ENCODE peak calls at places on chromosome 5, in six cellular contexts. One of them, this sample, is unnamed.

GRCh38 chr5:82817897-82818676 is 259.1 kb downstream of the TMEM167A start:
- DNase-seq in stomach: no peak
- DNase-seq in lower leg skin: no peak
- DNase-seq in heart left ventricle: no peak
- DNase-seq in A549: no peak
- DNase-seq in IMR-90: no peak
- DNase-seq in this sample: no peak

GRCh38 chr5:11903121-11903613 is 1.1 kb downstream of the CTNND2 start:
- DNase-seq in stomach: no peak
- DNase-seq in lower leg skin: no peak
- DNase-seq in heart left ventricle: peak
- DNase-seq in A549: no peak
- DNase-seq in IMR-90: no peak
- DNase-seq in this sample: no peak

GRCh38 chr5:55903121-55903701 is 52.1 kb downstream of the IL31RA start:
- DNase-seq in stomach: no peak
- DNase-seq in lower leg skin: peak
- DNase-seq in heart left ventricle: no peak
- DNase-seq in A549: peak
- DNase-seq in IMR-90: peak
- DNase-seq in this sample: no peak

GRCh38 chr5:149999866-150000260 is 591 bp downstream of the TIGD6 start:
- DNase-seq in stomach: no peak
- DNase-seq in lower leg skin: no peak
- DNase-seq in heart left ventricle: no peak
- DNase-seq in A549: no peak
- DNase-seq in IMR-90: no peak
- DNase-seq in this sample: no peak

GRCh38 chr5:6475626-6476312 is 27.1 kb downstream of the UBE2QL1 start:
- DNase-seq in stomach: peak
- DNase-seq in lower leg skin: no peak
- DNase-seq in heart left ventricle: no peak
- DNase-seq in A549: no peak
- DNase-seq in IMR-90: no peak
- DNase-seq in this sample: no peak

GRCh38 chr5:82111191-82111590 is 139.4 kb downstream of the ATG10 start:
- DNase-seq in stomach: no peak
- DNase-seq in lower leg skin: no peak
- DNase-seq in heart left ventricle: no peak
- DNase-seq in A549: no peak
- DNase-seq in IMR-90: peak
- DNase-seq in this sample: no peak

GRCh38 chr5:176550275-176550831 is 1.2 kb downstream of the CDHR2 start:
- DNase-seq in stomach: no peak
- DNase-seq in lower leg skin: no peak
- DNase-seq in heart left ventricle: no peak
- DNase-seq in A549: no peak
- DNase-seq in IMR-90: no peak
- DNase-seq in this sample: no peak

GRCh38 chr5:14413331-14413750 is 168.3 kb upstream of the OTULINL start:
- DNase-seq in stomach: no peak
- DNase-seq in lower leg skin: no peak
- DNase-seq in heart left ventricle: no peak
- DNase-seq in A549: no peak
- DNase-seq in IMR-90: peak
- DNase-seq in this sample: no peak

GRCh38 chr5:169682026-169682425 is 45.0 kb downstream of the DOCK2 start:
- DNase-seq in stomach: no peak
- DNase-seq in lower leg skin: no peak
- DNase-seq in heart left ventricle: no peak
- DNase-seq in A549: no peak
- DNase-seq in IMR-90: no peak
- DNase-seq in this sample: no peak

GRCh38 chr5:139149477-139150199 is 48.5 kb downstream of the SIL1 start:
- DNase-seq in stomach: no peak
- DNase-seq in lower leg skin: no peak
- DNase-seq in heart left ventricle: no peak
- DNase-seq in A549: no peak
- DNase-seq in IMR-90: peak
- DNase-seq in this sample: no peak

GRCh38 chr5:181215997-181216982 is 6.8 kb upstream of the TRIM41 start:
- DNase-seq in stomach: no peak
- DNase-seq in lower leg skin: no peak
- DNase-seq in heart left ventricle: no peak
- DNase-seq in A549: peak
- DNase-seq in IMR-90: no peak
- DNase-seq in this sample: no peak

GRCh38 chr5:107937198-107937597 is 266.5 kb upstream of the EFNA5 start:
- DNase-seq in stomach: no peak
- DNase-seq in lower leg skin: no peak
- DNase-seq in heart left ventricle: no peak
- DNase-seq in A549: no peak
- DNase-seq in IMR-90: no peak
- DNase-seq in this sample: no peak

GRCh38 chr5:80082731-80083114 is 47.6 kb downstream of the THBS4 start:
- DNase-seq in stomach: peak
- DNase-seq in lower leg skin: peak
- DNase-seq in heart left ventricle: peak
- DNase-seq in A549: peak
- DNase-seq in IMR-90: peak
- DNase-seq in this sample: no peak

GRCh38 chr5:173895766-173896165 is 7.6 kb downstream of the CPEB4 start:
- DNase-seq in stomach: no peak
- DNase-seq in lower leg skin: no peak
- DNase-seq in heart left ventricle: no peak
- DNase-seq in A549: no peak
- DNase-seq in IMR-90: no peak
- DNase-seq in this sample: no peak

GRCh38 chr5:67901816-67902496 is 313.6 kb upstream of the PIK3R1 start:
- DNase-seq in stomach: no peak
- DNase-seq in lower leg skin: no peak
- DNase-seq in heart left ventricle: no peak
- DNase-seq in A549: no peak
- DNase-seq in IMR-90: no peak
- DNase-seq in this sample: no peak

GRCh38 chr5:157801-158200 is 33.5 kb upstream of the LRRC14B start:
- DNase-seq in stomach: no peak
- DNase-seq in lower leg skin: no peak
- DNase-seq in heart left ventricle: no peak
- DNase-seq in A549: no peak
- DNase-seq in IMR-90: no peak
- DNase-seq in this sample: no peak

GRCh38 chr5:2071562-2071961 is 188.8 kb upstream of the IRX4 start:
- DNase-seq in stomach: no peak
- DNase-seq in lower leg skin: no peak
- DNase-seq in heart left ventricle: no peak
- DNase-seq in A549: no peak
- DNase-seq in IMR-90: no peak
- DNase-seq in this sample: no peak

GRCh38 chr5:8788246-8788645 is 757.6 kb downstream of the SEMA5A start:
- DNase-seq in stomach: no peak
- DNase-seq in lower leg skin: no peak
- DNase-seq in heart left ventricle: no peak
- DNase-seq in A549: no peak
- DNase-seq in IMR-90: peak
- DNase-seq in this sample: no peak

GRCh38 chr5:34039398-34040157 is 3.4 kb downstream of the C1QTNF3 start:
- DNase-seq in stomach: no peak
- DNase-seq in lower leg skin: no peak
- DNase-seq in heart left ventricle: no peak
- DNase-seq in A549: no peak
- DNase-seq in IMR-90: no peak
- DNase-seq in this sample: no peak

GRCh38 chr5:39146831-39147540 is 72.4 kb downstream of the FYB1 start:
- DNase-seq in stomach: no peak
- DNase-seq in lower leg skin: no peak
- DNase-seq in heart left ventricle: no peak
- DNase-seq in A549: no peak
- DNase-seq in IMR-90: no peak
- DNase-seq in this sample: no peak

GRCh38 chr5:66565878-66566277 is 30.3 kb upstream of the MAST4 start:
- DNase-seq in stomach: no peak
- DNase-seq in lower leg skin: no peak
- DNase-seq in heart left ventricle: no peak
- DNase-seq in A549: no peak
- DNase-seq in IMR-90: no peak
- DNase-seq in this sample: no peak

GRCh38 chr5:54443264-54443663 is 12.2 kb upstream of the HSPB3 start:
- DNase-seq in stomach: no peak
- DNase-seq in lower leg skin: no peak
- DNase-seq in heart left ventricle: no peak
- DNase-seq in A549: peak
- DNase-seq in IMR-90: peak
- DNase-seq in this sample: no peak

GRCh38 chr5:178221857-178222256 is 10.7 kb downstream of the PHYKPL start:
- DNase-seq in stomach: no peak
- DNase-seq in lower leg skin: no peak
- DNase-seq in heart left ventricle: no peak
- DNase-seq in A549: no peak
- DNase-seq in IMR-90: no peak
- DNase-seq in this sample: no peak
- TF ChIP-seq POLR2A in stomach: no peak
- TF ChIP-seq POLR2A in lower leg skin: no peak
- TF ChIP-seq POLR2A in heart left ventricle: no peak
- TF ChIP-seq POLR2A in A549: no peak
- TF ChIP-seq POLR2A in IMR-90: peak
- TF ChIP-seq POLR2A in this sample: no peak

DNA sequence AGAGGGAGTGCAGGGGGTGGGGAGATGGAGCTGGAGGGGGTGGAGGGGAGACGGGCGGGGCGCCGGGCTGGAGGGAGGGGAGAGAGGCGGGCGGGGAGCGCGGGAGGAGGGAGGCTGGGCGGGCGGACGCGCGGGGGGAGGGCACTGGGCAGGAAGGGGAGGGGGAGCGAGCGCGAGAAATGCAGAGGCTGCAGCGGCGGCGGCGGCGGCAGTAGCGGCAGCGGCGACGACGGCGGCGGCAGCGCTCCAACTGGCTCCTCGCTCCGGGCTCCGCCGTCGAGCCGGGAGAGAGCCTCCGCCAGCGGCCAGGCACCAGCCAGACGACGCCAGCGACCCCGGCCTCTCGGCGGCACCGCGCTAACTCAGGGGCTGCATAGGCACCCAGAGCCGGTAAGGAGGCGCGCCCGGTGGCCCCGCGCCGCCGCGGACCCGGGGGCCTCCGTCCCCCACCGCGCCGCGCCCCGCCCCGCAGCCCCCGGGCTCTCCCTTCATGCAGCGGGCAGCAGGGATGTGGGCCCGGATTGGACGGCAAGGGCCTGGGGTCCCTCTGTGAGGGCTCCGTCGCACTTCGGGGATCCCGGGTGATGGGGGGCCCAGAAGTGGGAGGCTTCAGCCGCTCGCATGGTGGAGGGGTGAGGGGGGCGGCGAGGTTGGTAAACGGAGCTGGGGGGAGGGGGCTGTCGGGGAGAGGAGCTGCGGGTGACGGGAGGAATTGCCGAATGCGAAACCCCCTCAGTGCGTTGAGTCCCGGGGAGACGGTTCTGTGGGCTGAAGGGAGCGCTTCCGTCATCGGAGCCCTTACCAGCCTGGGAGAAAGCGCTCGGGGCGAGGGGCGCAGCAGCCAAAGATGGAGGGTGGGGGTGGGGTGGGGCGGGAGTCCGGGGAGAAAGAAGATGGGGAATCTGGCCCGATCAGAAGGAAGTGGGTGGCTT is at the start of gene BASP1:
- DNase-seq in stomach: peak
- DNase-seq in lower leg skin: peak
- DNase-seq in heart left ventricle: peak
- DNase-seq in A549: peak
- DNase-seq in IMR-90: peak
- DNase-seq in this sample: no peak
- TF ChIP-seq POLR2A in stomach: no peak
- TF ChIP-seq POLR2A in lower leg skin: no peak
- TF ChIP-seq POLR2A in heart left ventricle: peak
- TF ChIP-seq POLR2A in A549: peak
- TF ChIP-seq POLR2A in IMR-90: peak
- TF ChIP-seq POLR2A in this sample: no peak

GRCh38 chr5:112960316-112960715 is 16.3 kb upstream of the DCP2 start:
- DNase-seq in stomach: no peak
- DNase-seq in lower leg skin: no peak
- DNase-seq in heart left ventricle: no peak
- DNase-seq in A549: no peak
- DNase-seq in IMR-90: no peak
- DNase-seq in this sample: no peak
- TF ChIP-seq POLR2A in stomach: no peak
- TF ChIP-seq POLR2A in lower leg skin: no peak
- TF ChIP-seq POLR2A in heart left ventricle: no peak
- TF ChIP-seq POLR2A in A549: no peak
- TF ChIP-seq POLR2A in IMR-90: no peak
- TF ChIP-seq POLR2A in this sample: no peak

GRCh38 chr5:160399402-160400353 is at the start of gene FAM200C:
- DNase-seq in stomach: peak
- DNase-seq in lower leg skin: peak
- DNase-seq in heart left ventricle: peak
- DNase-seq in A549: peak
- DNase-seq in IMR-90: peak
- DNase-seq in this sample: peak
- TF ChIP-seq POLR2A in stomach: no peak
- TF ChIP-seq POLR2A in lower leg skin: peak
- TF ChIP-seq POLR2A in heart left ventricle: peak
- TF ChIP-seq POLR2A in A549: peak
- TF ChIP-seq POLR2A in IMR-90: peak
- TF ChIP-seq POLR2A in this sample: peak

DNA sequence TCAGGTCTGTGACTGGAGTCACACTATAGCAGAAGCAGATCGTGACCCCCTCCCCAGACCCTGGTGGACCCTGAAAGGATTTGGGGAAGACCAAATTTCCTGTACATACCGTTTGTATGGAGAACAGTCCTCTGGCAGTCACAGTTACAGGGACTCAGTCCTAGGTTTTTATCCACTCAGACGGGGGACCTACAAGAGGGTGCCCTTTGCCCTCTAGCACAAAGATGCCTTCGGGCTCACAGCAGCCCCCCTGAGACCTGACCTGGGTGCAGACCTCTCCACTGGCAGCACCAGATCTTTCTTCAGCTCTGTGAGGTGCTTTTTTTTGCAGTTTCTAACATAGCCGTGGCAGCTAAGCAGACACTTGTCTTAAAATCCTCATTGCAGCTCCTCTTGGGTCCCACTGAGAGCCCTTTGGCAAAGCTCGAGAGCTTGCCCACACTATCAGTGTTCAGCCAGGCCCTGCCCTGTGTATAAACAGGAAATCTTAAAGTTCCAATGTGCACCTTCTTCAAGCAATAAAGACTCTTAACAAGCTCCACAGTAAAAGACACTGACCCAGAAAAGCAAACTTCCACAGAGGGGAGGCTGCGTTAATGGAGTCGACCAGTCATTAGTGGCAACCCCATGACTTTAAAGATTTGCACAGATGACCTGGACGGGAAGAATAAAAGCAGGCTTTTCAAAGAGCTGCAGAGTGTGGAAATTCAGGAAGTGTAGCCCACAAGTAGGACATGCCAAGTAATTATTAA is 71.8 kb upstream of the LHFPL2 start:
- DNase-seq in stomach: peak
- DNase-seq in lower leg skin: no peak
- DNase-seq in heart left ventricle: no peak
- DNase-seq in A549: no peak
- DNase-seq in IMR-90: no peak
- DNase-seq in this sample: no peak
- TF ChIP-seq POLR2A in stomach: no peak
- TF ChIP-seq POLR2A in lower leg skin: no peak
- TF ChIP-seq POLR2A in heart left ventricle: no peak
- TF ChIP-seq POLR2A in A549: no peak
- TF ChIP-seq POLR2A in IMR-90: no peak
- TF ChIP-seq POLR2A in this sample: no peak

This sample was measured in esophagus squamous epithelium.